ENCODE peak calls at places on chromosome X, in eight cellular contexts. B is neural crest cell, I is tibial artery, H is GM13977, J is uterus, Y is cardiac muscle cell, N is heart left ventricle, U is endodermal cell. G is an unnamed sample.

GRCh38 chrX:38375888-38376287 is 23.5 kb downstream of the OTC start:
- DNase-seq in B (peak; percentile 1), I (no peak), H (peak; percentile 22), J (no peak), Y (peak; percentile 21), N (no peak), U (peak; percentile 42), G (no peak)

GRCh38 chrX:130523460-130524394 is 121.9 kb downstream of the RBMX2 start:
- DNase-seq in B (peak; percentile 47), I (peak; percentile 64), H (no peak), J (peak; percentile 28), Y (peak; percentile 12), N (peak; percentile 36), U (peak; percentile 80), G (peak; percentile 62)

GRCh38 chrX:40612511-40612910 is 10.7 kb upstream of the MPC1L start:
- DNase-seq in B (no peak), I (no peak), H (no peak), J (no peak), Y (no peak), N (no peak), U (no peak), G (no peak)

GRCh38 chrX:154738013-154738738 is 12.7 kb downstream of the GAB3 start:
- DNase-seq in B (no peak), I (no peak), H (no peak), J (peak; percentile 67), Y (peak; percentile 84), N (peak; percentile 83), U (no peak), G (no peak)

GRCh38 chrX:152817082-152817744 is 13.3 kb downstream of the CETN2 start:
- DNase-seq in B (peak; percentile 15), I (no peak), H (no peak), J (no peak), Y (peak; percentile 52), N (no peak), U (peak; percentile 72), G (peak; percentile 24)

GRCh38 chrX:130172127-130172834 is 519 bp downstream of the RAB33A start:
- DNase-seq in B (no peak), I (no peak), H (no peak), J (no peak), Y (no peak), N (no peak), U (peak; percentile 57), G (peak; percentile 14)

GRCh38 chrX:152895724-152896420 is 2.0 kb upstream of the ZNF185 start:
- DNase-seq in B (no peak), I (no peak), H (no peak), J (no peak), Y (no peak), N (no peak), U (peak; percentile 41), G (no peak)

GRCh38 chrX:150088766-150089518 is 150.7 kb upstream of the EOLA2 start:
- DNase-seq in B (no peak), I (no peak), H (no peak), J (no peak), Y (no peak), N (no peak), U (no peak), G (no peak)

GRCh38 chrX:124280294-124280902 is 52.1 kb upstream of the TEX13D start:
- DNase-seq in B (no peak), I (no peak), H (no peak), J (no peak), Y (no peak), N (no peak), U (no peak), G (no peak)

GRCh38 chrX:48491809-48492208 is 15.8 kb downstream of the FTSJ1 start:
- DNase-seq in B (no peak), I (no peak), H (no peak), J (no peak), Y (no peak), N (no peak), U (no peak), G (no peak)

GRCh38 chrX:149962859-149963757 is 24.8 kb upstream of the EOLA2 start:
- DNase-seq in B (peak; percentile 26), I (peak; percentile 73), H (peak; percentile 20), J (peak; percentile 28), Y (peak; percentile 70), N (peak; percentile 46), U (peak; percentile 68), G (peak; percentile 33)

GRCh38 chrX:29231800-29232199 is 644.6 kb downstream of the IL1RAPL1 start:
- DNase-seq in B (no peak), I (no peak), H (no peak), J (no peak), Y (peak; percentile 15), N (no peak), U (no peak), G (no peak)

GRCh38 chrX:136166221-136166855 is 19.0 kb downstream of the FHL1 start:
- DNase-seq in B (no peak), I (no peak), H (no peak), J (peak; percentile 39), Y (peak; percentile 58), N (no peak), U (no peak), G (no peak)

GRCh38 chrX:119228506-119229290 is 7.4 kb upstream of the PGRMC1 start:
- DNase-seq in B (no peak), I (no peak), H (no peak), J (no peak), Y (peak; percentile 92), N (no peak), U (no peak), G (no peak)

GRCh38 chrX:119230850-119231249 is 5.2 kb upstream of the PGRMC1 start:
- DNase-seq in B (no peak), I (no peak), H (no peak), J (no peak), Y (peak; percentile 24), N (no peak), U (no peak), G (no peak)

GRCh38 chrX:119223784-119224183 is 12.3 kb upstream of the PGRMC1 start:
- DNase-seq in B (no peak), I (no peak), H (no peak), J (no peak), Y (no peak), N (no peak), U (no peak), G (no peak)

GRCh38 chrX:119222932-119223331 is 13.2 kb upstream of the PGRMC1 start:
- DNase-seq in B (no peak), I (no peak), H (no peak), J (no peak), Y (no peak), N (no peak), U (no peak), G (no peak)

DNA sequence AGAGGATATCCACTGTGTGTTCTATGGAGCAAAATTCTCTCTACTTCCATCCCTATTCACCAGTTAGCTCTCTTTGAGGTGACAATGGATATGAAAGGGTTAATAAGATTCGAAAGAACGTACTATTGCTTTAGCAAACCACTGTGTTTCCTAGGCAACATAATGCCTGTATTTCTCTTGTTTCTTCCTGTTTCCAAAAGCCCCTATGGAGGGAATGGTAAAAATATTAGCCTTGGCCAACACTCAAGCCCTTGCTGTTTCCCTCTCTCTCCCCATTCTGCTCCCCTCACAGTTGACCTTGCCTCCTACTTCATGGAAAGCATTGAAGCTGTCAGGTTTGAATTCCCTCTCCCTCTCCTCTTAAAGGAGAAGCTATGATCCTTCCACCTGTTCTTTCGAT is 9.7 kb upstream of the PGRMC1 start:
- DNase-seq in B (no peak), I (no peak), H (no peak), J (no peak), Y (peak; percentile 17), N (no peak), U (no peak), G (no peak)
- TF ChIP-seq CTCF in B (no peak), I (no peak), H (no peak), J (no peak), Y (no peak), N (no peak), U (no peak), G (no peak)

DNA sequence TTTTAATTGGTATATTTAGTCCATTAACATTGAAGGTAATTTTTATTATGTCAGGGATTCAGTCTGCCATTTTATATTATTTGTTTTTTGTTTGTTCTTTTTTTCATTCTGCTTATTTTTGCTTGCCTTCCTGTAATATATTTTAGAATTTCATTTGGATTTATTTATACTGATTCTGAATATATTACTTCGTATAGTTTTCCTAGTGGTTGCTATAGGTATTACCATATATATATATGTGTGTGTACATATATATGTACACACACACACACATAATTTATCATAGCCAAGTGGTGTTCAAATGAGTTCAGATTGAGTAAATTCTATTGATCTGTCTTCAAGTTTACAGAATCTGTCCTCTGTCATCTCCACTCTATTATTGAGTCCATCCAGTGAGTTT is 11.2 kb downstream of the CITED1 start:
- DNase-seq in B (no peak), I (no peak), H (no peak), J (no peak), Y (no peak), N (no peak), U (no peak), G (no peak)
- TF ChIP-seq CTCF in B (peak; percentile 54), I (no peak), H (no peak), J (no peak), Y (no peak), N (no peak), U (peak; percentile 56), G (peak; percentile 27)

DNA sequence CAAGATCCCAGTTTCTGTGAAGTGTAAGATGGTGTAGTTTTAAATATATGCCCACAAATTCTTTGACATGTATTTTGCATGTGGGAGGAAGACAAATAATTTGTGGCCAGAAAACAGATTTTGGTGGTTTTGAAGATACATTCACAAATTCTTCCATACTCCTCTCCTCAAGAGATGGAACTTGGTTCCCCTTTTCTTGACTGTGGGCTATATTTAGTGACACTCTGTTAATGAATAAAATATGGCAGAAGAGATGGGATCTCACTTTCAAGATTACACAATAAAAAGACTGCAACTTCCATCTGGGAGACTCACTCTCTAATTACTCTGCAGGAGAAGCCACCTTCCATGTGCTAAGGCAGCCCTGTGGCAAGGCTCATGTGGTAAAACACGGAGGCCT is 133.5 kb upstream of the S100G start:
- DNase-seq in B (no peak), I (no peak), H (no peak), J (no peak), Y (no peak), N (no peak), U (no peak), G (no peak)
- TF ChIP-seq CTCF in B (no peak), I (no peak), H (no peak), J (no peak), Y (no peak), N (no peak), U (no peak), G (no peak)

GRCh38 chrX:110212299-110212698 is 105.6 kb downstream of the AMMECR1 start:
- DNase-seq in B (no peak), I (no peak), H (no peak), J (no peak), Y (no peak), N (no peak), U (no peak), G (no peak)
- TF ChIP-seq CTCF in B (peak; percentile 52), I (no peak), H (no peak), J (no peak), Y (peak; percentile 22), N (no peak), U (peak; percentile 70), G (peak; percentile 34)